ENCODE peak calls at places on chromosome 22, in four cellular contexts. One of them, this sample, is unnamed.
A peak's percentile ranks its signal among the peaks of the same experiment; 100 is the strongest.

GRCh38 chr22:46824348-46824909 is 62.0 kb downstream of the TBC1D22A start:
- DNase-seq in ovary: no peak
- DNase-seq in cardiac muscle cell: no peak
- DNase-seq in upper lobe of right lung: no peak
- DNase-seq in this sample: peak; percentile 24

GRCh38 chr22:23179381-23180294 is 671 bp upstream of the BCR start:
- DNase-seq in upper lobe of right lung: no peak
- DNase-seq in ovary: peak; percentile 60
- DNase-seq in cardiac muscle cell: peak; percentile 18
- DNase-seq in this sample: no peak

GRCh38 chr22:44317886-44318637 is 5.3 kb upstream of the SHISAL1 start:
- DNase-seq in upper lobe of right lung: no peak
- DNase-seq in ovary: no peak
- DNase-seq in cardiac muscle cell: no peak
- DNase-seq in this sample: no peak

GRCh38 chr22:22894740-22895731 is 7.4 kb downstream of the IGLL5 start:
- DNase-seq in upper lobe of right lung: peak; percentile 32
- DNase-seq in cardiac muscle cell: no peak
- DNase-seq in ovary: no peak
- DNase-seq in this sample: no peak

GRCh38 chr22:45163074-45163416 is 680 bp upstream of the NUP50 start:
- DNase-seq in cardiac muscle cell: peak; percentile 60
- DNase-seq in ovary: no peak
- DNase-seq in upper lobe of right lung: no peak
- DNase-seq in this sample: no peak

GRCh38 chr22:49975543-49976389 is 15.2 kb downstream of the PIM3 start:
- DNase-seq in upper lobe of right lung: peak; percentile 72
- DNase-seq in cardiac muscle cell: peak; percentile 33
- DNase-seq in ovary: peak; percentile 31
- DNase-seq in this sample: no peak

GRCh38 chr22:39690901-39691620 is 120.5 kb downstream of the CACNA1I start:
- DNase-seq in ovary: no peak
- DNase-seq in upper lobe of right lung: no peak
- DNase-seq in cardiac muscle cell: peak; percentile 20
- DNase-seq in this sample: no peak

GRCh38 chr22:40534379-40535188 is 101.9 kb downstream of the MRTFA start:
- DNase-seq in upper lobe of right lung: no peak
- DNase-seq in cardiac muscle cell: peak; percentile 57
- DNase-seq in ovary: no peak
- DNase-seq in this sample: no peak

GRCh38 chr22:24807284-24807950 is 1.4 kb downstream of the SGSM1 start:
- DNase-seq in ovary: peak; percentile 24
- DNase-seq in cardiac muscle cell: peak; percentile 28
- DNase-seq in upper lobe of right lung: no peak
- DNase-seq in this sample: no peak

GRCh38 chr22:46054091-46054877 is 77.3 kb upstream of the WNT7B start:
- DNase-seq in cardiac muscle cell: peak; percentile 83
- DNase-seq in upper lobe of right lung: no peak
- DNase-seq in ovary: peak; percentile 87
- DNase-seq in this sample: no peak

GRCh38 chr22:39661842-39662676 is 91.5 kb downstream of the CACNA1I start:
- DNase-seq in ovary: no peak
- DNase-seq in cardiac muscle cell: no peak
- DNase-seq in upper lobe of right lung: no peak
- DNase-seq in this sample: no peak

GRCh38 chr22:42368379-42369249 is 63.6 kb downstream of the NFAM1 start:
- DNase-seq in ovary: peak; percentile 46
- DNase-seq in cardiac muscle cell: no peak
- DNase-seq in upper lobe of right lung: no peak
- DNase-seq in this sample: no peak

GRCh38 chr22:49727881-49728563 is 99.7 kb downstream of the BRD1 start:
- DNase-seq in upper lobe of right lung: peak; percentile 36
- DNase-seq in cardiac muscle cell: no peak
- DNase-seq in ovary: no peak
- DNase-seq in this sample: no peak

GRCh38 chr22:44080936-44081853 is 57.1 kb downstream of the PARVB start:
- DNase-seq in cardiac muscle cell: peak; percentile 79
- DNase-seq in ovary: peak; percentile 77
- DNase-seq in upper lobe of right lung: peak; percentile 80
- DNase-seq in this sample: peak; percentile 96

GRCh38 chr22:46881373-46882118 is 119.1 kb downstream of the TBC1D22A start:
- DNase-seq in cardiac muscle cell: no peak
- DNase-seq in upper lobe of right lung: no peak
- DNase-seq in ovary: no peak
- DNase-seq in this sample: no peak

GRCh38 chr22:50146440-50147228 is 23.9 kb upstream of the PANX2 start:
- DNase-seq in cardiac muscle cell: peak; percentile 83
- DNase-seq in upper lobe of right lung: peak; percentile 77
- DNase-seq in ovary: peak; percentile 78
- DNase-seq in this sample: no peak

GRCh38 chr22:45608763-45609180 is 62.9 kb upstream of the ATXN10 start:
- DNase-seq in upper lobe of right lung: no peak
- DNase-seq in ovary: no peak
- DNase-seq in cardiac muscle cell: peak; percentile 25
- DNase-seq in this sample: no peak

GRCh38 chr22:50532353-50532700 is 2.5 kb upstream of the TYMP start:
- DNase-seq in cardiac muscle cell: no peak
- DNase-seq in ovary: no peak
- DNase-seq in upper lobe of right lung: peak; percentile 85
- DNase-seq in this sample: no peak

GRCh38 chr22:33124471-33124870 is 66.3 kb upstream of the SYN3 start:
- DNase-seq in cardiac muscle cell: no peak
- DNase-seq in ovary: no peak
- DNase-seq in upper lobe of right lung: no peak
- DNase-seq in this sample: no peak

GRCh38 chr22:40733919-40734318 is 54.6 kb downstream of the MCHR1 start:
- DNase-seq in ovary: no peak
- DNase-seq in upper lobe of right lung: no peak
- DNase-seq in cardiac muscle cell: no peak
- DNase-seq in this sample: no peak

GRCh38 chr22:40855960-40856512 is 403 bp downstream of the ST13 start:
- DNase-seq in cardiac muscle cell: peak; percentile 45
- DNase-seq in ovary: no peak
- DNase-seq in upper lobe of right lung: no peak
- DNase-seq in this sample: no peak

GRCh38 chr22:38842512-38843200 is 1.2 kb downstream of the NPTXR start:
- DNase-seq in cardiac muscle cell: no peak
- DNase-seq in upper lobe of right lung: no peak
- DNase-seq in ovary: no peak
- DNase-seq in this sample: no peak

GRCh38 chr22:24768537-24769374 is 5.8 kb downstream of the PIWIL3 start:
- DNase-seq in ovary: peak; percentile 35
- DNase-seq in upper lobe of right lung: no peak
- DNase-seq in cardiac muscle cell: peak; percentile 85
- DNase-seq in this sample: no peak

GRCh38 chr22:43303751-43304150 is 39.4 kb downstream of the SCUBE1 start:
- DNase-seq in cardiac muscle cell: no peak
- DNase-seq in upper lobe of right lung: no peak
- DNase-seq in ovary: no peak
- DNase-seq in this sample: no peak

GRCh38 chr22:28931844-28932561 is 48.6 kb downstream of the ZNRF3 start:
- DNase-seq in ovary: no peak
- DNase-seq in cardiac muscle cell: no peak
- DNase-seq in upper lobe of right lung: no peak
- DNase-seq in this sample: no peak

GRCh38 chr22:42945736-42946135 is 69.2 kb downstream of the PACSIN2 start:
- DNase-seq in cardiac muscle cell: no peak
- DNase-seq in upper lobe of right lung: no peak
- DNase-seq in ovary: no peak
- DNase-seq in this sample: no peak

GRCh38 chr22:37563153-37564081 is 3.1 kb downstream of the CDC42EP1 start:
- DNase-seq in ovary: peak; percentile 80
- DNase-seq in cardiac muscle cell: peak; percentile 97
- DNase-seq in upper lobe of right lung: peak; percentile 82
- DNase-seq in this sample: peak; percentile 95

GRCh38 chr22:37564111-37564711 is 3.9 kb downstream of the CDC42EP1 start:
- DNase-seq in upper lobe of right lung: no peak
- DNase-seq in ovary: no peak
- DNase-seq in cardiac muscle cell: peak; percentile 93
- DNase-seq in this sample: no peak

GRCh38 chr22:37561209-37562048 is 1.1 kb downstream of the CDC42EP1 start:
- DNase-seq in cardiac muscle cell: peak; percentile 94
- DNase-seq in ovary: peak; percentile 98
- DNase-seq in upper lobe of right lung: peak; percentile 96
- DNase-seq in this sample: peak; percentile 98

GRCh38 chr22:37560682-37561208 is 465 bp downstream of the CDC42EP1 start:
- DNase-seq in ovary: peak; percentile 80
- DNase-seq in upper lobe of right lung: peak; percentile 85
- DNase-seq in cardiac muscle cell: peak; percentile 85
- DNase-seq in this sample: no peak

DNA sequence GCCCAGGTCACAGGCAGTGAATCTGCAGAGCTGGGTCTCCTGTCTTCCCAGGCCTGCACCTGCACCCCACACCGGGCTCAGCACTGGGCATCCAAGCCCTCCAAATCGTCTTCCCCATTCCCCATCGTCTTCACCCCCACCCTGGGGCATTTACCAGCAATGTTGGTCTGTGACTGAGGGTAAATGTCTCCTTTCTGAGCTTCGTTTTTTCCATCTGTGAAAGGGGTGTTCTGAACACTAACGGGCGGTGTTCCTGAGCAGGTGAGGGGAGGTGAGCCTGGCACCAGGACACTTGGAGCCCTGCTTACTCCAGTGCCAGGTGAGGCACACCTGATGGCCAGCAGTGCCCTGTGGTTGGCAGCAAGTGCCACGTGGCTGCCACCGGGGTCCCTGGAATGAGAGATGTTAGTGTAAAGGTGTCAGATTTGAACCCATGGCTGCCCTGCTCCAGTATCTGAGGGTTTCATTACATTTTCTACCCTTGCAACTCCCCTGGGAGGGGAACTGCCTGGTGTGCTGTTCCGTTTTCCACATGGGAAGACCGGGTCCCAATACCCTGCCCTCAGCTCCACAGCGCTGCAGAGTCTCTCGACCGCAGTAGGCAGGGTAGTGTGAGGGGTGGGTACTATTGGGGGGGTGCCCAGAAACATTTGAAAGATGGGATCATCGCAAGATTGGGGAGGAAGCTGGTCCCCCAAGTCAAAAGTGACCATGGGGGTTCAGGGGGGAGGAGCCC is 1.9 kb downstream of the CDC42EP1 start:
- DNase-seq in cardiac muscle cell: no peak
- DNase-seq in ovary: peak; percentile 49
- DNase-seq in upper lobe of right lung: no peak
- DNase-seq in this sample: no peak
- TF ChIP-seq CTCF in cardiac muscle cell: no peak
- TF ChIP-seq CTCF in ovary: peak; percentile 26
- TF ChIP-seq CTCF in upper lobe of right lung: no peak
- TF ChIP-seq CTCF in this sample: no peak

GRCh38 chr22:27327981-27328721 is 473.4 kb downstream of the MN1 start:
- DNase-seq in cardiac muscle cell: no peak
- DNase-seq in upper lobe of right lung: no peak
- DNase-seq in ovary: no peak
- DNase-seq in this sample: peak; percentile 55
- H3K27ac ChIP-seq in cardiac muscle cell: no peak overlapping the region
- H3K27ac ChIP-seq in upper lobe of right lung: no peak overlapping the region
- H3K27ac ChIP-seq in ovary: no peak overlapping the region
- H3K27ac ChIP-seq in this sample: no peak overlapping the region

GRCh38 chr22:19554834-19555404 is 30.7 kb upstream of the CLDN5 start:
- DNase-seq in cardiac muscle cell: peak; percentile 25
- DNase-seq in upper lobe of right lung: no peak
- DNase-seq in ovary: no peak
- DNase-seq in this sample: no peak
- TF ChIP-seq CTCF in cardiac muscle cell: peak; percentile 9
- TF ChIP-seq CTCF in upper lobe of right lung: peak; percentile 20
- TF ChIP-seq CTCF in ovary: no peak
- TF ChIP-seq CTCF in this sample: no peak

GRCh38 chr22:17703811-17704210 is 65.3 kb downstream of the BCL2L13 start:
- DNase-seq in cardiac muscle cell: peak; percentile 10
- DNase-seq in upper lobe of right lung: no peak
- DNase-seq in ovary: no peak
- DNase-seq in this sample: no peak

GRCh38 chr22:17698948-17699347 is 60.4 kb downstream of the BCL2L13 start:
- DNase-seq in ovary: no peak
- DNase-seq in cardiac muscle cell: no peak
- DNase-seq in upper lobe of right lung: no peak
- DNase-seq in this sample: no peak

GRCh38 chr22:17695986-17696385 is 57.4 kb downstream of the BCL2L13 start:
- DNase-seq in upper lobe of right lung: no peak
- DNase-seq in cardiac muscle cell: no peak
- DNase-seq in ovary: no peak
- DNase-seq in this sample: no peak

GRCh38 chr22:17700778-17701177 is 62.2 kb downstream of the BCL2L13 start:
- DNase-seq in cardiac muscle cell: peak; percentile 15
- DNase-seq in ovary: no peak
- DNase-seq in upper lobe of right lung: no peak
- DNase-seq in this sample: no peak

DNA sequence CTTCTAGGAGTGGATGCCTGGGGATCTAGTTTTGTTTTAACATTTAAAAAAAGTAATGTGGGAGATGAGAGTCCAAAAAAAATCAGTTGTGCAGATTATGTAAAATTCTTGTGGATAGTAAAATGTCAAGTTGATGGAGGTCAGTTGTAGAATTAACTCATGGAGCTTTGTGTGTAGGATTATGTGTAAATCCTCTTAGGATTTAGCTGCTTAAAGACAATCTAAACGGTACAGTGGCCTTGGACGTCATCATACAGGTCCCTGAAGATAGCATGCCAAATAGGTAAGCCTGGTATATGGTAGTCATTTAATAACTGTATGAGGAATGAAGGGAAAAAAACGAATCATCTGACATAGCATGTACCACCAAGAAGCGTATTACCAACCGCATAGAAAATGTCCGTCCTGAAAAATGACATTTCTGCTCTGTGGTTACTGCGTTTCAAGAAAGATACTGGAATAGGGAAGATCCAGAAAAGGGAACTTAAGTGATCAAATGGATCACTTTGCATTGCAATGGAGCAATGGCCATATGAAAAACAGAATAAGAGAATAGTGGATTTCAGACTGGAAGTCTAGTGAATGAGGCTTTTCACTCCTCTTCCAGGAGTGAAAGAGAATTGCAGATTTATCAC is 61.3 kb downstream of the BCL2L13 start:
- DNase-seq in cardiac muscle cell: no peak
- DNase-seq in upper lobe of right lung: no peak
- DNase-seq in ovary: no peak
- DNase-seq in this sample: no peak
- H3K27ac ChIP-seq in cardiac muscle cell: no peak overlapping the region
- H3K27ac ChIP-seq in upper lobe of right lung: no peak overlapping the region
- H3K27ac ChIP-seq in ovary: no peak overlapping the region
- H3K27ac ChIP-seq in this sample: no peak overlapping the region

GRCh38 chr22:26314656-26315055 is 114.4 kb upstream of the ASPHD2 start:
- DNase-seq in upper lobe of right lung: no peak
- DNase-seq in ovary: no peak
- DNase-seq in cardiac muscle cell: no peak
- DNase-seq in this sample: no peak
- TF ChIP-seq CTCF in upper lobe of right lung: no peak
- TF ChIP-seq CTCF in ovary: no peak
- TF ChIP-seq CTCF in cardiac muscle cell: no peak
- TF ChIP-seq CTCF in this sample: no peak

GRCh38 chr22:21868651-21869050 is 1.2 kb upstream of the MAPK1 start:
- DNase-seq in upper lobe of right lung: no peak
- DNase-seq in ovary: no peak
- DNase-seq in cardiac muscle cell: no peak
- DNase-seq in this sample: no peak
- H3K27ac ChIP-seq in upper lobe of right lung: no peak overlapping the region
- H3K27ac ChIP-seq in ovary: no peak overlapping the region
- H3K27ac ChIP-seq in cardiac muscle cell: no peak overlapping the region
- H3K27ac ChIP-seq in this sample: no peak overlapping the region